ENCODE peak calls at places on chromosomes 7 and 10, in four cellular contexts. W is astrocyte of the spinal cord, L is body of pancreas, Z is pancreas. U is an unnamed sample.

GRCh38 chr7:138170959-138171703 is 94.9 kb downstream of the AKR1D1 start:
- DNase-seq in L (no peak), Z (no peak), W (no peak), U (no peak)

GRCh38 chr10:119670717-119671116 is 19.5 kb downstream of the BAG3 start:
- DNase-seq in Z (no peak), L (no peak), W (peak), U (no peak)

GRCh38 chr7:105219771-105220160 is 169.0 kb downstream of the SRPK2 start:
- DNase-seq in W (peak), Z (no peak), L (no peak), U (peak)

GRCh38 chr10:122149138-122149606 is 121.9 kb upstream of the BTBD16 start:
- DNase-seq in L (no peak), W (peak), Z (no peak), U (peak)

GRCh38 chr7:105133358-105133757 is 119.4 kb downstream of the KMT2E start:
- DNase-seq in L (no peak), Z (no peak), W (no peak), U (no peak)

GRCh38 chr7:35624299-35625186 is 70.4 kb downstream of the HERPUD2 start:
- DNase-seq in Z (no peak), L (peak), W (peak), U (peak)

GRCh38 chr7:14242186-14242585 is 252.7 kb upstream of the ETV1 start:
- DNase-seq in L (no peak), W (no peak), Z (no peak), U (no peak)

GRCh38 chr7:148747274-148747673 is 48.6 kb downstream of the CUL1 start:
- DNase-seq in Z (no peak), W (no peak), L (no peak), U (no peak)

GRCh38 chr10:102643346-102644065 is 773 bp upstream of the TRIM8 start:
- DNase-seq in W (peak), L (peak), Z (peak), U (peak)

GRCh38 chr7:74134117-74134539 is 40.0 kb upstream of the EIF4H start:
- DNase-seq in W (no peak), L (no peak), Z (no peak), U (no peak)

GRCh38 chr7:134827889-134828288 is 48.5 kb downstream of the CALD1 start:
- DNase-seq in L (no peak), W (peak), Z (no peak), U (peak)

GRCh38 chr7:118148930-118149329 is 35.0 kb upstream of the LSM8 start:
- DNase-seq in L (no peak), W (no peak), Z (no peak), U (peak)

GRCh38 chr10:24349379-24350110 is 140.6 kb downstream of the KIAA1217 start:
- DNase-seq in W (peak), L (no peak), Z (no peak), U (peak)

GRCh38 chr7:155002411-155003214 is at the start of gene PAXIP1:
- DNase-seq in L (peak), Z (peak), W (peak), U (no peak)

GRCh38 chr10:51895209-51895608 is 195.8 kb upstream of the CSTF2T start:
- DNase-seq in Z (no peak), L (peak), W (peak), U (peak)

GRCh38 chr10:45558406-45558805 is 114.2 kb downstream of the ZFAND4 start:
- DNase-seq in W (no peak), L (no peak), Z (no peak), U (no peak)

GRCh38 chr7:151115836-151116418 is 29.7 kb downstream of the AGAP3 start:
- DNase-seq in W (no peak), Z (peak), L (peak), U (no peak)

GRCh38 chr7:159094919-159095915 is 49.5 kb downstream of the VIPR2 start:
- DNase-seq in Z (peak), L (peak), W (no peak), U (no peak)

GRCh38 chr10:57786850-57787750 is 480.6 kb downstream of the IPMK start:
- DNase-seq in W (no peak), Z (no peak), L (no peak), U (no peak)

GRCh38 chr10:57785546-57785945 is 482.1 kb downstream of the IPMK start:
- DNase-seq in L (no peak), Z (no peak), W (no peak), U (no peak)

GRCh38 chr10:57788117-57788516 is 479.6 kb downstream of the IPMK start:
- DNase-seq in W (no peak), L (no peak), Z (no peak), U (no peak)

GRCh38 chr10:57785068-57785467 is 482.6 kb downstream of the IPMK start:
- DNase-seq in L (no peak), Z (no peak), W (no peak), U (no peak)

DNA sequence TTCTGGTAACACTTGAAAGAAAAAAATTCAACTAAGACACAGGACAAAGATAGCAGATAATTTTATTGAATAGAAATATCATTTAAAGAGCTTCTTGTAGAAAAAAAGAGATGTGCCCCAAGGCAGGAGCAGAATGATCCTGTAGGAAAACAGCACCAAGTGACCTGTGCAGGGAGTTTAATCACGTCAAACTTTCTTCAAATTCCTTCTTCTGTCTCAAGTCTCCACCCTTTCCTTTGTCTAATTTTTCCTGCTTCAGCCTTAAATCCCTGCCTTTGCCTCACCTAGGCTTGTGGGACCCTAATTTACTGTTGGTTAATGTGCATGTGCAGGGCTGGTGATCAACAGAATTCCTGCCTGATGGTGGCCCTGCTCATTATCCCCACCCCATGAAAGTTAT is 481.4 kb downstream of the IPMK start:
- DNase-seq in W (no peak), Z (no peak), L (no peak), U (no peak)
- H3K4me3 ChIP-seq in W (no peak), Z (no peak), L (no peak), U (no peak)

GRCh38 chr10:127198307-127198706 is 1.9 kb upstream of the INSYN2A start:
- DNase-seq in W (no peak), Z (no peak), L (no peak), U (no peak)
- TF ChIP-seq CTCF in W (peak), Z (no peak), L (no peak), U (peak)

GRCh38 chr7:101595246-101595645 is 33.9 kb downstream of the MYL10 start:
- DNase-seq in L (no peak), Z (no peak), W (no peak), U (no peak)
- H3K4me3 ChIP-seq in L (no peak), Z (no peak), W (no peak), U (no peak)

DNA sequence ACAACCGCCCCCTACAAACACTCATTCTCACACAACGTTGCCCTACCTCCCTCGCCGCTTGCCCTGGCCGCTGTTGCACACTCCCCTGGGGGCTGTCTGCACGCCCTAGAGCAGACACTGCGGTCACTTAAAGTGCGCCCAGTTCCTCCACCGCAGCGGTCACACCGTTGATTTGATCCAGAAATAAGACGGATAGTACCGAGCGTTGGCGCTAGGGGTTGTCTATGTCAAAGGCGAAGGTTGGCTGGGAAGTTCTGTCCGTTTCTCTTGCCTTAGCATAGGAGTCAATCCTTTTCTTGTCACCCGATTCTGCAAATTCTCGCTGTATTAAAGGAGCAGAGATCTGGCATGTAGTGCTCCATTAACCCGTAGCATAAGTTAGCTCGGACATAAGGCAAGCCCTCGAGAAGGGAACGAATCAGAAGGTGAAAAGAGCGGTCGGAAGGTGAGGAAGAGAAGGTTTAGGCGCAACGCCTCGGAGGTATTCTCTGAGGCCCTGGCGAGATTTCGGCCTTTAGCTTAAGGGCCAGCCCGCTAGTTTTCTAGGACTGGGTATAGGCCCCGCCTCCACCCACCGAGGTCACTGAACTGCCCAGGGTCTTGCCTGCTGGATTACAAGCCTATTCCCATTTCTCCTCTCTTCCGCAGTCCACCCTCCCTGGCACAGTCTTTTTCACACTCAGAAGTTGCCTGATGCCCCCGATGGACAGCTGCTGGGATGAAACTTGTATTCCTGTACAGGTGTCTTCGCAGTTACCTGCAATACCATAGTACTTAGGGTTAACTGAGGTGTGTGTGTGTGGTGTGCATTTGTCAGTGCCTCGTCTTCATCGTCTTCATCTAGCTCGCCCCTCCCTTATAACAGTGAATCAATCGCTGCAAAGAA is 10.7 kb downstream of the NXPH1 start:
- DNase-seq in Z (no peak), W (no peak), L (no peak), U (no peak)
- TF ChIP-seq CTCF in Z (no peak), W (no peak), L (no peak), U (no peak)

DNA sequence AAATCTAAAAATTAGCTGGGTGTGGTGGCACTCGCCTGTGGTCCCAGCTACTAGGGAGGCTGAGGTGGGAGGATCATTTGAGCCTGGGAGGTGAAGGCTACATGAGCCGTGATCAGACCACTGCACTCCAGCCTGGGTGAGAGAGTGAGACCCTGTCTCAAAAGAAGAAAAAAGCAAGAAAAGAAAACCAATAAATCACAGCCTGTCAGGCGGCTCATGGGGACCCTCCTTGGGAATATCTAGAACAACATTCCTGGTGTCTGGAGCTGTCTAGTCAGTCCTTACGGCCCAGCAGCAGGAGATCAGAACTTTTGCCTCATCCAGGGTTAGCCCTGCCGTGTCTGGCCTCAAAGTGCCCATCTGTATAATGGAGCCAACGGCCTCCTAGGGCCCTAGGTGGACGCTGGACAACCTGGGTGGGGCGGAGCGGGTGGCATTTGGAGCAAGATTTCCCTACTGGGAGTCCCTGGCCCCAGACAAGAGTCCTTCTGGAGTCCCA is 130.7 kb upstream of the TNRC18 start:
- DNase-seq in Z (no peak), W (no peak), L (no peak), U (no peak)
- H3K4me3 ChIP-seq in Z (no peak), W (no peak), L (no peak), U (no peak)

U was measured in choroid plexus epithelial cell.